ENCODE peak calls at places on chromosomes 13 and 19, in eight cellular contexts. X is activated CD4-positive, alpha-beta memory T cell treated with anti-CD3 and anti-CD28 coated beads, Interleukin-2, amount 10 ng/mL, durations not matched to agents 7 days and 5 days; D is non-pigmented ciliary epithelial cell; U is stimulated activated CD4-positive, alpha-beta T cell treated with anti-CD3 and anti-CD28 coated beads, Interleukin-12 subunit alpha, Interleukin-12 subunit beta, amount 100 ng/mL, for 48 hours; R is neural progenitor cell; B is brain pericyte; A is stomach; M is trophoblast cell. S is an unnamed sample.

GRCh38 chr19:611506-611869 is 21.8 kb downstream of the HCN2 start:
- DNase-seq in X (peak; percentile 67), D (peak; percentile 96), U (peak; percentile 74), R (no peak), B (no peak), A (no peak), M (no peak), S (no peak)

GRCh38 chr19:4781851-4782250 is 9.7 kb upstream of the FEM1A start:
- DNase-seq in X (no peak), D (no peak), U (no peak), R (no peak), B (no peak), A (no peak), M (no peak), S (no peak)

GRCh38 chr19:1357695-1358094 is 26.0 kb upstream of the NDUFS7 start:
- DNase-seq in X (no peak), D (no peak), U (no peak), R (peak; percentile 82), B (no peak), A (no peak), M (no peak), S (no peak)

GRCh38 chr19:1017115-1017905 is 3.6 kb downstream of the TMEM259 start:
- DNase-seq in X (no peak), D (no peak), U (no peak), R (no peak), B (no peak), A (peak; percentile 62), M (no peak), S (no peak)

GRCh38 chr13:93819331-93819730 is 592.7 kb downstream of the GPC6 start:
- DNase-seq in X (no peak), D (no peak), U (no peak), R (no peak), B (no peak), A (no peak), M (no peak), S (no peak)

GRCh38 chr13:24106429-24106828 is 54.1 kb upstream of the SPATA13 start:
- DNase-seq in X (no peak), D (no peak), U (no peak), R (no peak), B (no peak), A (no peak), M (no peak), S (no peak)

GRCh38 chr13:110354209-110354627 is 47.1 kb downstream of the COL4A2 start:
- DNase-seq in X (no peak), D (no peak), U (no peak), R (no peak), B (no peak), A (no peak), M (no peak), S (no peak)

GRCh38 chr19:3236272-3236671 is 11.8 kb downstream of the CELF5 start:
- DNase-seq in X (no peak), D (no peak), U (no peak), R (no peak), B (no peak), A (no peak), M (no peak), S (no peak)

GRCh38 chr19:46412034-46412982 is 1.1 kb downstream of the CCDC8 start:
- DNase-seq in X (no peak), D (no peak), U (no peak), R (peak; percentile 61), B (no peak), A (no peak), M (no peak), S (no peak)

GRCh38 chr19:11539495-11540365 is 1.1 kb downstream of the CNN1 start:
- DNase-seq in X (no peak), D (no peak), U (no peak), R (peak; percentile 61), B (no peak), A (no peak), M (no peak), S (no peak)

GRCh38 chr13:76594435-76594834 is 291.8 kb downstream of the KCTD12 start:
- DNase-seq in X (no peak), D (no peak), U (no peak), R (no peak), B (no peak), A (no peak), M (no peak), S (no peak)

GRCh38 chr13:71587193-71587592 is 279.8 kb downstream of the DACH1 start:
- DNase-seq in X (no peak), D (no peak), U (no peak), R (no peak), B (no peak), A (no peak), M (no peak), S (no peak)

GRCh38 chr13:75511226-75511625 is 26.4 kb downstream of the COMMD6 start:
- DNase-seq in X (no peak), D (no peak), U (no peak), R (no peak), B (no peak), A (no peak), M (no peak), S (no peak)

GRCh38 chr13:113622791-113623490 is 35.1 kb downstream of the ATP4B start:
- DNase-seq in X (no peak), D (no peak), U (no peak), R (no peak), B (no peak), A (no peak), M (no peak), S (no peak)

GRCh38 chr19:13103961-13104847 is 1.5 kb upstream of the LYL1 start:
- DNase-seq in X (peak; percentile 70), D (no peak), U (peak; percentile 54), R (peak; percentile 64), B (no peak), A (peak; percentile 45), M (no peak), S (no peak)

GRCh38 chr19:14003279-14004051 is 2.7 kb downstream of the RFX1 start:
- DNase-seq in X (peak; percentile 35), D (no peak), U (no peak), R (no peak), B (no peak), A (no peak), M (no peak), S (no peak)

S was measured in smooth muscle cell of the brain vasculature.